ENCODE peak calls at places on chromosomes 6 and 20, in seven cellular contexts. A, S, R, Y, C, U and M are unnamed samples.

GRCh38 chr20:15706719-15707118 is 866.5 kb downstream of the KIF16B start:
- DNase-seq in Y (no peak), S (no peak), U (no peak), C (no peak), R (no peak), A (no peak), M (no peak)

GRCh38 chr6:136582702-136583471 is 32.7 kb upstream of the MAP7 start:
- DNase-seq in A (no peak), R (peak), C (no peak), Y (peak), S (no peak), U (no peak), M (peak)

GRCh38 chr6:42960243-42961019 is at the start of gene GNMT:
- DNase-seq in R (peak), S (no peak), A (no peak), Y (peak), C (peak), U (no peak), M (no peak)

GRCh38 chr20:46230811-46231282 is 77.5 kb downstream of the CDH22 start:
- DNase-seq in U (no peak), Y (no peak), R (no peak), S (no peak), A (no peak), C (no peak), M (peak)

GRCh38 chr20:2254333-2254732 is 41.5 kb upstream of the TGM3 start:
- DNase-seq in Y (no peak), C (no peak), R (no peak), A (no peak), U (no peak), S (no peak), M (no peak)

GRCh38 chr6:6508603-6509002 is 79.9 kb upstream of the LY86 start:
- DNase-seq in R (no peak), U (no peak), S (no peak), Y (no peak), A (no peak), C (no peak), M (no peak)

GRCh38 chr20:32152421-32153155 is 43.1 kb downstream of the TM9SF4 start:
- DNase-seq in S (no peak), U (no peak), R (no peak), Y (peak), C (no peak), A (no peak), M (no peak)

GRCh38 chr20:9467995-9468394 is 46.4 kb upstream of the LAMP5 start:
- DNase-seq in R (no peak), C (no peak), S (no peak), U (no peak), Y (no peak), A (no peak), M (peak)

GRCh38 chr6:164826831-164827468 is 482.5 kb downstream of the C6orf118 start:
- DNase-seq in U (no peak), A (no peak), Y (no peak), C (peak), R (no peak), S (no peak), M (no peak)

GRCh38 chr20:12762725-12763124 is 246.0 kb upstream of the SPTLC3 start:
- DNase-seq in U (no peak), R (no peak), C (no peak), A (no peak), Y (no peak), S (no peak), M (no peak)

GRCh38 chr6:32192608-32193039 is at the start of gene GPSM3:
- DNase-seq in A (no peak), U (no peak), S (no peak), R (no peak), C (no peak), Y (peak), M (peak)

GRCh38 chr6:156848533-156848932 is 71.4 kb downstream of the ARID1B start:
- DNase-seq in R (no peak), A (no peak), S (no peak), Y (no peak), U (no peak), C (peak), M (peak)

GRCh38 chr20:10412591-10413408 is 21.2 kb downstream of the MKKS start:
- DNase-seq in C (no peak), U (no peak), Y (no peak), R (no peak), A (no peak), S (no peak), M (no peak)

GRCh38 chr6:43939281-43940070 is 169.5 kb downstream of the VEGFA start:
- DNase-seq in R (no peak), S (no peak), Y (no peak), A (no peak), C (no peak), U (peak), M (peak)

GRCh38 chr20:49561806-49562205 is 6.1 kb downstream of the PTGIS start:
- DNase-seq in A (no peak), U (no peak), R (no peak), Y (peak), S (no peak), C (no peak), M (no peak)

GRCh38 chr6:2102966-2103365 is 142.4 kb downstream of the GMDS start:
- DNase-seq in A (no peak), C (no peak), R (no peak), S (no peak), U (no peak), Y (no peak), M (no peak)

GRCh38 chr6:8059129-8059528 is 5.1 kb downstream of the BLOC1S5 start:
- DNase-seq in A (no peak), Y (no peak), U (no peak), R (no peak), C (peak), S (no peak), M (peak)

GRCh38 chr6:138844203-138844602 is 48.3 kb downstream of the ECT2L start:
- DNase-seq in U (no peak), R (no peak), C (peak), Y (peak), A (no peak), S (no peak), M (no peak)

GRCh38 chr6:89299451-89299850 is 15.6 kb downstream of the GABRR2 start:
- DNase-seq in Y (no peak), R (no peak), U (no peak), S (no peak), C (no peak), A (no peak), M (no peak)